ENCODE peak calls at places on chromosomes 2 and 18, in seven cellular contexts. One of them, this sample, is unnamed.

GRCh38 chr2:215698566-215698965 is 262.7 kb upstream of the FN1 start:
- DNase-seq in chondrocyte: no peak
- DNase-seq in AG08396: peak
- DNase-seq in NCI-H1417: no peak
- DNase-seq in SW480: no peak
- DNase-seq in NCI-H345: no peak
- DNase-seq in Kasumi-1: no peak
- DNase-seq in this sample: no peak

GRCh38 chr2:227376911-227377396 is 2.2 kb downstream of the TM4SF20 start:
- DNase-seq in Kasumi-1: no peak
- DNase-seq in chondrocyte: no peak
- DNase-seq in SW480: no peak
- DNase-seq in NCI-H1417: peak
- DNase-seq in NCI-H345: peak
- DNase-seq in AG08396: no peak
- DNase-seq in this sample: no peak

GRCh38 chr2:203783496-203784203 is 77.2 kb downstream of the CD28 start:
- DNase-seq in NCI-H345: no peak
- DNase-seq in Kasumi-1: no peak
- DNase-seq in NCI-H1417: no peak
- DNase-seq in SW480: peak
- DNase-seq in chondrocyte: no peak
- DNase-seq in AG08396: peak
- DNase-seq in this sample: no peak

GRCh38 chr2:36277146-36277808 is 78.3 kb upstream of the CRIM1 start:
- DNase-seq in AG08396: peak
- DNase-seq in NCI-H1417: no peak
- DNase-seq in SW480: peak
- DNase-seq in Kasumi-1: no peak
- DNase-seq in chondrocyte: no peak
- DNase-seq in NCI-H345: no peak
- DNase-seq in this sample: no peak

GRCh38 chr2:126448611-126449010 is 207.3 kb upstream of the GYPC start:
- DNase-seq in SW480: no peak
- DNase-seq in chondrocyte: no peak
- DNase-seq in Kasumi-1: no peak
- DNase-seq in AG08396: no peak
- DNase-seq in NCI-H1417: no peak
- DNase-seq in NCI-H345: no peak
- DNase-seq in this sample: no peak

GRCh38 chr2:238527565-238527964 is 100.8 kb downstream of the ASB1 start:
- DNase-seq in Kasumi-1: no peak
- DNase-seq in chondrocyte: no peak
- DNase-seq in NCI-H345: no peak
- DNase-seq in SW480: no peak
- DNase-seq in NCI-H1417: no peak
- DNase-seq in AG08396: peak
- DNase-seq in this sample: no peak

GRCh38 chr2:142874293-142874814 is 3.1 kb upstream of the KYNU start:
- DNase-seq in NCI-H1417: no peak
- DNase-seq in AG08396: no peak
- DNase-seq in NCI-H345: no peak
- DNase-seq in SW480: no peak
- DNase-seq in Kasumi-1: no peak
- DNase-seq in chondrocyte: no peak
- DNase-seq in this sample: no peak

GRCh38 chr18:46815661-46816060 is 58.8 kb upstream of the ST8SIA5 start:
- DNase-seq in AG08396: no peak
- DNase-seq in NCI-H345: no peak
- DNase-seq in chondrocyte: no peak
- DNase-seq in NCI-H1417: no peak
- DNase-seq in Kasumi-1: no peak
- DNase-seq in SW480: no peak
- DNase-seq in this sample: no peak

GRCh38 chr2:52703004-52703403 is 1064.6 kb upstream of the CHAC2 start:
- DNase-seq in NCI-H345: no peak
- DNase-seq in SW480: no peak
- DNase-seq in Kasumi-1: no peak
- DNase-seq in NCI-H1417: no peak
- DNase-seq in AG08396: no peak
- DNase-seq in chondrocyte: no peak
- DNase-seq in this sample: no peak

GRCh38 chr2:200199576-200200263 is 106.8 kb upstream of the SPATS2L start:
- DNase-seq in NCI-H1417: no peak
- DNase-seq in chondrocyte: no peak
- DNase-seq in AG08396: no peak
- DNase-seq in NCI-H345: peak
- DNase-seq in SW480: no peak
- DNase-seq in Kasumi-1: no peak
- DNase-seq in this sample: no peak

GRCh38 chr2:239108459-239108858 is 260.6 kb downstream of the TWIST2 start:
- DNase-seq in NCI-H1417: no peak
- DNase-seq in SW480: no peak
- DNase-seq in NCI-H345: no peak
- DNase-seq in Kasumi-1: no peak
- DNase-seq in AG08396: no peak
- DNase-seq in chondrocyte: no peak
- DNase-seq in this sample: no peak

GRCh38 chr2:43159797-43160196 is 66.6 kb downstream of the ZFP36L2 start:
- DNase-seq in Kasumi-1: no peak
- DNase-seq in NCI-H345: no peak
- DNase-seq in AG08396: no peak
- DNase-seq in chondrocyte: no peak
- DNase-seq in NCI-H1417: no peak
- DNase-seq in SW480: no peak
- DNase-seq in this sample: no peak

GRCh38 chr2:173159794-173160463 is 84.3 kb downstream of the MAP3K20 start:
- DNase-seq in Kasumi-1: peak
- DNase-seq in NCI-H1417: no peak
- DNase-seq in NCI-H345: peak
- DNase-seq in AG08396: peak
- DNase-seq in chondrocyte: no peak
- DNase-seq in SW480: no peak
- DNase-seq in this sample: no peak

GRCh38 chr2:68839260-68839833 is 31.9 kb downstream of the BMP10 start:
- DNase-seq in chondrocyte: no peak
- DNase-seq in SW480: no peak
- DNase-seq in NCI-H1417: no peak
- DNase-seq in Kasumi-1: peak
- DNase-seq in AG08396: no peak
- DNase-seq in NCI-H345: no peak
- DNase-seq in this sample: no peak

GRCh38 chr2:190746971-190747761 is 98.3 kb downstream of the NAB1 start:
- DNase-seq in Kasumi-1: peak
- DNase-seq in chondrocyte: no peak
- DNase-seq in SW480: no peak
- DNase-seq in NCI-H345: no peak
- DNase-seq in NCI-H1417: no peak
- DNase-seq in AG08396: peak
- DNase-seq in this sample: no peak

GRCh38 chr2:223588251-223588650 is 13.9 kb downstream of the SCG2 start:
- DNase-seq in NCI-H345: no peak
- DNase-seq in Kasumi-1: no peak
- DNase-seq in chondrocyte: no peak
- DNase-seq in NCI-H1417: no peak
- DNase-seq in AG08396: no peak
- DNase-seq in SW480: no peak
- DNase-seq in this sample: no peak

GRCh38 chr2:223196331-223196730 is 144.3 kb downstream of the KCNE4 start:
- DNase-seq in NCI-H345: no peak
- DNase-seq in chondrocyte: no peak
- DNase-seq in NCI-H1417: no peak
- DNase-seq in Kasumi-1: no peak
- DNase-seq in SW480: no peak
- DNase-seq in AG08396: no peak
- DNase-seq in this sample: no peak

GRCh38 chr2:241999184-241999583 is 129.7 kb downstream of the RTP5 start:
- DNase-seq in AG08396: no peak
- DNase-seq in NCI-H345: no peak
- DNase-seq in Kasumi-1: no peak
- DNase-seq in SW480: no peak
- DNase-seq in NCI-H1417: no peak
- DNase-seq in chondrocyte: no peak
- DNase-seq in this sample: no peak

GRCh38 chr2:214987261-214987660 is 151.2 kb downstream of the ABCA12 start:
- DNase-seq in chondrocyte: no peak
- DNase-seq in NCI-H345: no peak
- DNase-seq in AG08396: no peak
- DNase-seq in SW480: no peak
- DNase-seq in NCI-H1417: no peak
- DNase-seq in Kasumi-1: no peak
- DNase-seq in this sample: no peak

GRCh38 chr2:129252781-129253460 is 726.5 kb upstream of the RAB6C start:
- DNase-seq in chondrocyte: no peak
- DNase-seq in NCI-H345: no peak
- DNase-seq in AG08396: no peak
- DNase-seq in SW480: no peak
- DNase-seq in Kasumi-1: no peak
- DNase-seq in NCI-H1417: no peak
- DNase-seq in this sample: no peak

GRCh38 chr2:223815186-223815883 is 22.0 kb downstream of the AP1S3 start:
- DNase-seq in Kasumi-1: no peak
- DNase-seq in AG08396: peak
- DNase-seq in NCI-H345: peak
- DNase-seq in chondrocyte: no peak
- DNase-seq in NCI-H1417: no peak
- DNase-seq in SW480: no peak
- DNase-seq in this sample: no peak

GRCh38 chr2:165630276-165630675 is 160.8 kb downstream of the CSRNP3 start:
- DNase-seq in NCI-H1417: no peak
- DNase-seq in NCI-H345: no peak
- DNase-seq in chondrocyte: no peak
- DNase-seq in AG08396: no peak
- DNase-seq in Kasumi-1: no peak
- DNase-seq in SW480: no peak
- DNase-seq in this sample: no peak

GRCh38 chr2:172280820-172281454 is 146.4 kb upstream of the ITGA6 start:
- DNase-seq in Kasumi-1: peak
- DNase-seq in NCI-H1417: no peak
- DNase-seq in chondrocyte: no peak
- DNase-seq in SW480: no peak
- DNase-seq in NCI-H345: peak
- DNase-seq in AG08396: no peak
- DNase-seq in this sample: no peak

GRCh38 chr2:223537669-223538601 is 64.2 kb downstream of the SCG2 start:
- DNase-seq in NCI-H1417: peak
- DNase-seq in Kasumi-1: no peak
- DNase-seq in NCI-H345: peak
- DNase-seq in chondrocyte: no peak
- DNase-seq in AG08396: no peak
- DNase-seq in SW480: no peak
- DNase-seq in this sample: peak

This sample was measured in DMS153.